ENCODE peak calls at places on chromosomes 1 and 21, in seven cellular contexts. W is SHP77; D is HCT116; N is activated CD8-positive, alpha-beta memory T cell treated with anti-CD3 and anti-CD28 coated beads for 4 hours; E is amniotic epithelial cell; A is amniotic stem cell; Y is activated naive CD4-positive, alpha-beta T cell treated with anti-CD3 and anti-CD28 coated beads, Interleukin-2, amount 10 ng/mL, durations not matched to agents 7 days and 5 days. Q is an unnamed sample.

GRCh38 chr1:24112381-24113169 is 640 bp upstream of the MYOM3 start:
- DNase-seq in E (peak; percentile 73), A (no peak), W (no peak), D (peak; percentile 18), N (peak; percentile 5), Y (peak; percentile 77), Q (peak; percentile 18)

GRCh38 chr1:245810789-245811337 is 656.1 kb downstream of the KIF26B start:
- DNase-seq in Y (no peak), N (no peak), E (peak; percentile 15), W (no peak), A (no peak), D (no peak), Q (no peak)

GRCh38 chr1:1614204-1614953 is 921 bp upstream of the MIB2 start:
- DNase-seq in N (peak; percentile 51), A (no peak), D (no peak), Y (peak; percentile 68), E (peak; percentile 99), W (peak; percentile 32), Q (peak; percentile 42)

GRCh38 chr1:54407201-54407956 is 1.2 kb upstream of the SSBP3 start:
- DNase-seq in E (peak; percentile 96), A (peak; percentile 85), Y (peak; percentile 77), N (peak; percentile 63), W (peak; percentile 85), D (peak; percentile 94), Q (no peak)

GRCh38 chr1:40039245-40039756 is 1.2 kb upstream of the CAP1 start:
- DNase-seq in A (peak; percentile 61), D (no peak), Y (no peak), E (peak; percentile 64), W (no peak), N (no peak), Q (no peak)

GRCh38 chr1:221174598-221174997 is 295.4 kb downstream of the HLX start:
- DNase-seq in N (no peak), W (peak; percentile 49), Y (no peak), D (no peak), E (no peak), A (no peak), Q (no peak)

GRCh38 chr1:209860293-209860881 is 32.6 kb downstream of the UTP25 start:
- DNase-seq in N (peak; percentile 51), D (peak; percentile 73), Y (peak; percentile 80), A (peak; percentile 78), W (peak; percentile 58), E (peak; percentile 81), Q (peak; percentile 43)

GRCh38 chr1:214499732-214500131 is 51.7 kb downstream of the PTPN14 start:
- DNase-seq in W (no peak), Y (no peak), D (no peak), E (no peak), N (no peak), A (no peak), Q (no peak)

GRCh38 chr1:165287329-165287728 is 69.2 kb downstream of the LMX1A start:
- DNase-seq in A (no peak), D (no peak), N (no peak), E (no peak), Y (no peak), W (no peak), Q (no peak)

GRCh38 chr1:35120458-35121133 is 41.4 kb downstream of the ZMYM1 start:
- DNase-seq in D (no peak), N (no peak), A (no peak), W (no peak), Y (peak; percentile 21), E (peak; percentile 22), Q (no peak)

GRCh38 chr21:23977971-23978370 is 1629.3 kb downstream of the MRPL39 start:
- DNase-seq in E (no peak), Y (no peak), W (no peak), N (no peak), A (no peak), D (no peak), Q (no peak)

GRCh38 chr1:78447096-78447495 is 43.7 kb upstream of the PTGFR start:
- DNase-seq in N (no peak), Y (no peak), A (no peak), D (no peak), W (no peak), E (peak; percentile 9), Q (no peak)

GRCh38 chr1:178262101-178262500 is 168.2 kb downstream of the RASAL2 start:
- DNase-seq in Y (no peak), A (no peak), N (no peak), E (peak; percentile 66), D (no peak), W (no peak), Q (no peak)

GRCh38 chr1:230728710-230729392 is 14.9 kb upstream of the AGT start:
- DNase-seq in N (no peak), D (no peak), W (peak; percentile 84), A (no peak), E (no peak), Y (no peak), Q (no peak)

GRCh38 chr21:28906236-28906635 is 86.4 kb downstream of the LTN1 start:
- DNase-seq in D (no peak), Y (no peak), W (no peak), A (no peak), N (no peak), E (no peak), Q (no peak)

GRCh38 chr1:30032302-30032701 is 691.1 kb downstream of the MATN1 start:
- DNase-seq in N (no peak), D (no peak), Y (no peak), W (no peak), A (no peak), E (no peak), Q (no peak)

Q was measured in activated naive CD8-positive, alpha-beta T cell treated with anti-CD3 and anti-CD28 coated beads, Interleukin-2, amount 50 U/mL, for 16 hours.